ENCODE peak calls at places on chromosomes 12 and 14, in five cellular contexts. T is ureter, B is NCI-H748 treated with DMSO at 0.1 percent for 48 hours, P is CMK, U is NCI-H1105. M is an unnamed sample.

GRCh38 chr12:112352921-112353320 is 29.3 kb downstream of the HECTD4 start:
- DNase-seq in B (no peak), T (no peak), P (no peak), U (no peak), M (no peak)

GRCh38 chr12:124185970-124186686 is 108.8 kb upstream of the RFLNA start:
- DNase-seq in U (no peak), T (no peak), B (no peak), P (no peak), M (no peak)

GRCh38 chr12:54126696-54127537 is 61.9 kb downstream of the SMUG1 start:
- DNase-seq in B (no peak), T (peak; percentile 65), P (no peak), U (no peak), M (no peak)

GRCh38 chr14:31024042-31024480 is 1.4 kb upstream of the AP4S1 start:
- DNase-seq in P (no peak), T (no peak), U (no peak), B (no peak), M (no peak)

GRCh38 chr12:121799842-121800693 is 3.7 kb upstream of the SETD1B start:
- DNase-seq in U (peak; percentile 78), T (peak; percentile 93), B (peak; percentile 45), P (no peak), M (no peak)

GRCh38 chr14:64970776-64971451 is 1.2 kb downstream of the RAB15 start:
- DNase-seq in P (no peak), T (no peak), B (no peak), U (no peak), M (no peak)

GRCh38 chr12:25501565-25501964 is 51.5 kb downstream of the LMNTD1 start:
- DNase-seq in U (no peak), T (no peak), B (no peak), P (no peak), M (no peak)

GRCh38 chr12:740921-741320 is 11.5 kb upstream of the WNK1 start:
- DNase-seq in T (no peak), U (no peak), P (no peak), B (no peak), M (no peak)

GRCh38 chr12:52903285-52903854 is 1.5 kb downstream of the KRT8 start:
- DNase-seq in U (peak; percentile 74), B (no peak), P (no peak), T (peak; percentile 73), M (no peak)

GRCh38 chr12:101490286-101490920 is 15.3 kb downstream of the SPIC start:
- DNase-seq in B (peak; percentile 14), T (no peak), P (no peak), U (peak; percentile 29), M (no peak)

GRCh38 chr12:56954956-56955355 is 2.5 kb downstream of the RDH16 start:
- DNase-seq in B (no peak), T (no peak), U (no peak), P (no peak), M (no peak)

GRCh38 chr12:46557539-46558373 is 185.2 kb upstream of the SLC38A2 start:
- DNase-seq in U (no peak), B (no peak), T (no peak), P (no peak), M (no peak)

GRCh38 chr12:6336079-6336858 is 5.6 kb downstream of the TNFRSF1A start:
- DNase-seq in P (peak; percentile 96), B (no peak), T (peak; percentile 95), U (no peak), M (no peak)

GRCh38 chr12:113409462-113410124 is 5.9 kb upstream of the SDS start:
- DNase-seq in P (no peak), B (no peak), U (no peak), T (no peak), M (no peak)

GRCh38 chr14:101496779-101497420 is 64.4 kb upstream of the DIO3 start:
- DNase-seq in T (no peak), U (no peak), P (no peak), B (no peak), M (no peak)

GRCh38 chr14:95233702-95234241 is 76.4 kb upstream of the DICER1 start:
- DNase-seq in B (no peak), U (no peak), T (peak; percentile 70), P (no peak), M (peak; percentile 69)

GRCh38 chr14:95359974-95360826 is 40.5 kb upstream of the CLMN start:
- DNase-seq in T (no peak), U (no peak), B (no peak), P (no peak), M (no peak)

GRCh38 chr12:72230589-72230988 is 41.6 kb upstream of the TRHDE start:
- DNase-seq in U (no peak), B (no peak), T (no peak), P (no peak), M (no peak)

GRCh38 chr12:6363330-6364036 is 11.9 kb downstream of the SCNN1A start:
- DNase-seq in T (peak; percentile 83), B (no peak), U (no peak), P (no peak), M (no peak)

GRCh38 chr12:45268672-45269406 is 52.9 kb downstream of the ANO6 start:
- DNase-seq in U (peak; percentile 18), T (peak; percentile 81), P (no peak), B (peak; percentile 11), M (no peak)

GRCh38 chr12:54301428-54302045 is 722 bp upstream of the NFE2 start:
- DNase-seq in B (no peak), U (no peak), T (no peak), P (no peak), M (no peak)

GRCh38 chr14:98028156-98028555 is 1231.0 kb downstream of the VRK1 start:
- DNase-seq in B (no peak), U (no peak), P (no peak), T (no peak), M (no peak)

GRCh38 chr14:64759555-64759938 is 55.3 kb downstream of the PLEKHG3 start:
- DNase-seq in P (no peak), T (no peak), B (no peak), U (no peak), M (no peak)

GRCh38 chr12:93918900-93919299 is 229.5 kb upstream of the PLXNC1 start:
- DNase-seq in B (no peak), U (no peak), P (no peak), T (no peak), M (no peak)

GRCh38 chr14:67510836-67511235 is 22.3 kb upstream of the PLEKHH1 start:
- DNase-seq in T (no peak), B (no peak), U (no peak), P (no peak), M (no peak)

GRCh38 chr12:130591736-130592135 is 124.4 kb downstream of the RIMBP2 start:
- DNase-seq in T (no peak), B (no peak), U (no peak), P (no peak), M (no peak)

GRCh38 chr12:124386661-124387509 is 92.0 kb downstream of the RFLNA start:
- DNase-seq in U (no peak), P (no peak), B (no peak), T (no peak), M (no peak)

GRCh38 chr14:102474934-102475333 is 34.6 kb downstream of the ANKRD9 start:
- DNase-seq in P (no peak), B (no peak), U (no peak), T (peak; percentile 69), M (no peak)

GRCh38 chr12:69027411-69027811 is 94.4 kb upstream of the CPM start:
- DNase-seq in U (no peak), P (no peak), T (no peak), B (no peak), M (no peak)

M was measured in GM12878.